ENCODE peak calls at places on chromosomes 3 and 15, in ten cellular contexts. R is substantia nigra; I is fibroblast of mammary gland; G is GM12865; A is NCI-H446 treated with DMSO at 0.1 percent for 48 hours; T is mesenchymal stem cell; M is GM13977; H is stimulated activated CD4-positive, alpha-beta T cell treated with anti-CD3 and anti-CD28 coated beads, Interleukin-1b, Interleukin-23, amount 100 ng/mL, for 4 hours; V is Calu3; B is HS-27A. Y is an unnamed sample.

GRCh38 chr15:91302588-91303439 is 202.8 kb downstream of the SV2B start:
- DNase-seq in I (peak), H (no peak), G (peak), B (peak), T (peak), R (peak), V (peak), M (peak), A (peak), Y (peak)

GRCh38 chr3:196654691-196655090 is 15.2 kb downstream of the NRROS start:
- DNase-seq in M (no peak), B (no peak), A (no peak), T (peak), H (no peak), R (no peak), I (no peak), G (no peak), V (no peak), Y (no peak)

GRCh38 chr3:141920701-141921100 is 44.3 kb downstream of the ATP1B3 start:
- DNase-seq in V (no peak), M (no peak), I (no peak), H (no peak), B (no peak), R (no peak), G (no peak), A (peak), T (no peak), Y (no peak)

GRCh38 chr3:60386311-60386710 is 864.9 kb downstream of the FHIT start:
- DNase-seq in B (no peak), M (no peak), G (no peak), H (no peak), A (no peak), R (no peak), T (no peak), V (no peak), I (no peak), Y (no peak)

GRCh38 chr15:65421360-65422215 is 1.2 kb downstream of the IGDCC4 start:
- DNase-seq in T (peak), M (peak), G (peak), A (no peak), H (no peak), B (no peak), R (peak), V (no peak), I (peak), Y (peak)

GRCh38 chr15:74302821-74303359 is 64.6 kb downstream of the CYP11A1 start:
- DNase-seq in I (no peak), A (no peak), H (peak), M (peak), G (peak), R (peak), T (no peak), V (peak), B (no peak), Y (no peak)

GRCh38 chr15:27582741-27583400 is 516.2 kb downstream of the OCA2 start:
- DNase-seq in R (no peak), A (no peak), B (no peak), H (no peak), M (no peak), T (no peak), G (no peak), V (no peak), I (no peak), Y (no peak)

GRCh38 chr3:172696357-172696756 is 14.5 kb downstream of the NCEH1 start:
- DNase-seq in I (no peak), V (no peak), R (no peak), T (no peak), G (no peak), M (no peak), B (no peak), A (no peak), H (no peak), Y (no peak)

GRCh38 chr3:99503350-99503749 is 135.0 kb upstream of the COL8A1 start:
- DNase-seq in M (no peak), T (peak), H (no peak), V (no peak), I (peak), A (no peak), G (no peak), B (no peak), R (no peak), Y (no peak)

GRCh38 chr15:36511594-36511993 is 67.8 kb upstream of the CDIN1 start:
- DNase-seq in H (no peak), B (no peak), V (no peak), A (no peak), R (no peak), G (no peak), M (no peak), T (no peak), I (no peak), Y (no peak)

GRCh38 chr3:165191476-165191875 is 4.7 kb downstream of the SLITRK3 start:
- DNase-seq in V (no peak), T (no peak), I (no peak), B (no peak), G (no peak), M (no peak), R (no peak), H (no peak), A (no peak), Y (no peak)

GRCh38 chr15:90599639-90600038 is 69.9 kb downstream of the CRTC3 start:
- DNase-seq in V (no peak), T (no peak), G (no peak), I (no peak), H (no peak), R (no peak), M (no peak), A (no peak), B (no peak), Y (no peak)

GRCh38 chr3:129310111-129310601 is 31.5 kb downstream of the HMCES start:
- DNase-seq in T (no peak), H (no peak), A (no peak), B (no peak), R (no peak), M (peak), I (no peak), G (peak), V (peak), Y (peak)

GRCh38 chr3:107661447-107662108 is 138.8 kb downstream of the BBX start:
- DNase-seq in I (peak), B (no peak), G (peak), V (no peak), H (no peak), T (peak), M (no peak), A (no peak), R (no peak), Y (no peak)

Y was measured in trophoblast cell.